ENCODE peak calls at places on chromosomes 7 and 10, in nine cellular contexts. G is astrocyte of the spinal cord; V is EL; I is kidney tubule cell; L is stimulated activated CD4-positive, alpha-beta T cell treated with anti-CD3 and anti-CD28 coated beads, Interleukin-4, amount 100 ng/mL, for 24 hours; P is cardiac septum; T is M059J; F is pons; O is NCI-H748 treated with DMSO at 0.1 percent for 48 hours. N is an unnamed sample.

GRCh38 chr7:27213904-27214586 is 14.2 kb upstream of the HOXA13 start:
- DNase-seq in G (no peak), V (peak; percentile 51), I (no peak), L (no peak), P (no peak), T (peak; percentile 31), F (no peak), O (no peak), N (no peak)

GRCh38 chr7:108014747-108015682 is 12.1 kb upstream of the LAMB1 start:
- DNase-seq in G (peak; percentile 79), V (peak; percentile 71), I (peak; percentile 59), L (no peak), P (no peak), T (peak; percentile 85), F (no peak), O (no peak), N (no peak)

GRCh38 chr10:125082881-125083575 is 77.3 kb downstream of the CTBP2 start:
- DNase-seq in G (no peak), V (no peak), I (no peak), L (no peak), P (no peak), T (no peak), F (no peak), O (no peak), N (no peak)

GRCh38 chr10:131848741-131849590 is 51.8 kb upstream of the PPP2R2D start:
- DNase-seq in G (no peak), V (no peak), I (no peak), L (no peak), P (peak; percentile 72), T (no peak), F (no peak), O (no peak), N (no peak)

GRCh38 chr7:78301361-78301760 is 502.8 kb downstream of the PHTF2 start:
- DNase-seq in G (peak; percentile 43), V (peak; percentile 70), I (peak; percentile 93), L (no peak), P (no peak), T (peak; percentile 46), F (no peak), O (no peak), N (no peak)

GRCh38 chr7:85172530-85172941 is 14.3 kb downstream of the SEMA3D start:
- DNase-seq in G (peak; percentile 89), V (peak; percentile 87), I (peak; percentile 41), L (no peak), P (no peak), T (peak; percentile 91), F (peak; percentile 44), O (no peak), N (no peak)

GRCh38 chr10:132410056-132410778 is 13.2 kb downstream of the PWWP2B start:
- DNase-seq in G (no peak), V (no peak), I (no peak), L (no peak), P (no peak), T (no peak), F (no peak), O (no peak), N (no peak)

GRCh38 chr7:80630611-80631010 is 7.8 kb upstream of the CD36 start:
- DNase-seq in G (peak; percentile 29), V (no peak), I (no peak), L (no peak), P (no peak), T (peak; percentile 69), F (no peak), O (peak; percentile 77), N (peak; percentile 38)

GRCh38 chr10:1654811-1655356 is 82.4 kb downstream of the ADARB2 start:
- DNase-seq in G (no peak), V (no peak), I (no peak), L (no peak), P (peak; percentile 56), T (no peak), F (no peak), O (no peak), N (no peak)

GRCh38 chr7:38893061-38893460 is 15.9 kb downstream of the VPS41 start:
- DNase-seq in G (peak; percentile 22), V (peak; percentile 32), I (peak; percentile 57), L (no peak), P (no peak), T (no peak), F (no peak), O (no peak), N (no peak)

GRCh38 chr7:111192614-111193053 is 101.7 kb downstream of the LRRN3 start:
- DNase-seq in G (no peak), V (no peak), I (no peak), L (no peak), P (no peak), T (no peak), F (no peak), O (no peak), N (no peak)

GRCh38 chr7:20798694-20799121 is 12.0 kb upstream of the SP8 start:
- DNase-seq in G (no peak), V (no peak), I (no peak), L (no peak), P (no peak), T (no peak), F (no peak), O (no peak), N (peak; percentile 26)

GRCh38 chr10:70498970-70499828 is 20.6 kb downstream of the PALD1 start:
- DNase-seq in G (no peak), V (no peak), I (no peak), L (no peak), P (no peak), T (no peak), F (no peak), O (no peak), N (no peak)

GRCh38 chr10:77195101-77195500 is 442.5 kb downstream of the KCNMA1 start:
- DNase-seq in G (peak; percentile 85), V (peak; percentile 93), I (peak; percentile 99), L (no peak), P (no peak), T (peak; percentile 97), F (no peak), O (no peak), N (no peak)

GRCh38 chr7:52719677-52720076 is 315.8 kb upstream of the POM121L12 start:
- DNase-seq in G (peak; percentile 25), V (no peak), I (no peak), L (no peak), P (no peak), T (no peak), F (no peak), O (peak; percentile 83), N (no peak)

GRCh38 chr10:100362570-100363496 is 15.8 kb downstream of the SCD start:
- DNase-seq in G (no peak), V (no peak), I (peak; percentile 48), L (no peak), P (peak; percentile 55), T (no peak), F (peak; percentile 88), O (no peak), N (no peak)

GRCh38 chr10:67629461-67629971 is 66.5 kb downstream of the CTNNA3 start:
- DNase-seq in G (peak; percentile 79), V (peak; percentile 20), I (peak; percentile 9), L (no peak), P (no peak), T (peak; percentile 4), F (no peak), O (no peak), N (no peak)

GRCh38 chr7:36884863-36885262 is 160.6 kb upstream of the AOAH start:
- DNase-seq in G (no peak), V (no peak), I (no peak), L (no peak), P (no peak), T (no peak), F (no peak), O (no peak), N (no peak)

GRCh38 chr10:128062837-128063563 is 63.2 kb downstream of the MKI67 start:
- DNase-seq in G (no peak), V (no peak), I (no peak), L (peak; percentile 55), P (peak; percentile 83), T (no peak), F (peak; percentile 64), O (no peak), N (no peak)

GRCh38 chr10:24456319-24456718 is 247.4 kb downstream of the KIAA1217 start:
- DNase-seq in G (peak; percentile 94), V (peak; percentile 92), I (peak; percentile 95), L (no peak), P (no peak), T (peak; percentile 81), F (no peak), O (no peak), N (no peak)

GRCh38 chr10:110501142-110501937 is 3.6 kb downstream of the DUSP5 start:
- DNase-seq in G (peak; percentile 96), V (peak; percentile 97), I (peak; percentile 95), L (peak; percentile 66), P (peak; percentile 91), T (peak; percentile 97), F (peak; percentile 57), O (no peak), N (no peak)

GRCh38 chr7:23696916-23697441 is 13.0 kb upstream of the STK31 start:
- DNase-seq in G (peak; percentile 50), V (peak; percentile 70), I (peak; percentile 72), L (peak; percentile 57), P (no peak), T (peak; percentile 61), F (no peak), O (peak; percentile 59), N (no peak)

GRCh38 chr7:35802649-35803048 is 1.8 kb downstream of the SEPTIN7 start:
- DNase-seq in G (no peak), V (no peak), I (no peak), L (peak; percentile 12), P (no peak), T (no peak), F (peak; percentile 69), O (no peak), N (no peak)

GRCh38 chr10:63603709-63604445 is 82.7 kb downstream of the REEP3 start:
- DNase-seq in G (peak; percentile 72), V (peak; percentile 19), I (no peak), L (no peak), P (no peak), T (no peak), F (no peak), O (no peak), N (no peak)

GRCh38 chr7:157612664-157613561 is 276.1 kb downstream of the DNAJB6 start:
- DNase-seq in G (peak; percentile 4), V (no peak), I (peak; percentile 30), L (peak; percentile 57), P (peak; percentile 72), T (no peak), F (no peak), O (no peak), N (no peak)

GRCh38 chr7:1314908-1315450 is 82.3 kb downstream of the UNCX start:
- DNase-seq in G (no peak), V (no peak), I (no peak), L (no peak), P (no peak), T (no peak), F (no peak), O (no peak), N (no peak)

GRCh38 chr7:142749218-142749993 is at the start of gene PRSS1:
- DNase-seq in G (no peak), V (no peak), I (peak; percentile 32), L (no peak), P (no peak), T (no peak), F (no peak), O (no peak), N (no peak)

GRCh38 chr10:85124592-85124991 is 796.2 kb downstream of the CCSER2 start:
- DNase-seq in G (no peak), V (no peak), I (peak; percentile 88), L (no peak), P (peak; percentile 81), T (peak; percentile 24), F (peak; percentile 87), O (no peak), N (no peak)

GRCh38 chr7:41005381-41005901 is 697.4 kb downstream of the INHBA start:
- DNase-seq in G (peak; percentile 74), V (peak; percentile 79), I (peak; percentile 92), L (no peak), P (no peak), T (peak; percentile 79), F (no peak), O (no peak), N (no peak)

GRCh38 chr10:110664483-110665420 is 20.6 kb downstream of the RBM20 start:
- DNase-seq in G (peak; percentile 84), V (peak; percentile 92), I (peak; percentile 92), L (no peak), P (no peak), T (peak; percentile 91), F (no peak), O (no peak), N (no peak)

GRCh38 chr10:43124094-43124521 is 14.1 kb upstream of the CSGALNACT2 start:
- DNase-seq in G (no peak), V (no peak), I (no peak), L (no peak), P (no peak), T (no peak), F (no peak), O (no peak), N (no peak)

N was measured in NCI-H1436 treated with DMSO at 0.1 percent for 48 hours.